ENCODE peak calls at places on chromosomes 6 and 20, in seven cellular contexts. D, I, K, Y, R, M and Q are unnamed samples.
A peak's percentile ranks its signal among the peaks of the same experiment; 100 is the strongest.

GRCh38 chr20:23086931-23087411 is 847 bp upstream of the CD93 start:
- DNase-seq in D (no peak), I (no peak), K (no peak), Y (no peak), R (no peak), M (no peak), Q (no peak)

GRCh38 chr20:4613184-4613583 is 108.5 kb upstream of the PRND start:
- DNase-seq in D (no peak), I (no peak), K (no peak), Y (no peak), R (no peak), M (no peak), Q (no peak)

GRCh38 chr6:75143186-75143585 is 62.7 kb downstream of the COL12A1 start:
- DNase-seq in D (no peak), I (no peak), K (no peak), Y (no peak), R (no peak), M (no peak), Q (no peak)

GRCh38 chr6:102798631-102799030 is 1405.1 kb downstream of the GRIK2 start:
- DNase-seq in D (peak; percentile 75), I (no peak), K (no peak), Y (no peak), R (no peak), M (no peak), Q (no peak)

GRCh38 chr20:50913976-50914375 is 17.3 kb downstream of the ADNP start:
- DNase-seq in D (no peak), I (no peak), K (no peak), Y (no peak), R (no peak), M (no peak), Q (no peak)

GRCh38 chr6:104699598-104700329 is 160.0 kb downstream of the HACE1 start:
- DNase-seq in D (no peak), I (no peak), K (no peak), Y (no peak), R (no peak), M (no peak), Q (no peak)

GRCh38 chr6:144776031-144776819 is 491.1 kb downstream of the UTRN start:
- DNase-seq in D (no peak), I (no peak), K (no peak), Y (no peak), R (no peak), M (no peak), Q (no peak)

GRCh38 chr6:94251878-94252277 is 832.5 kb upstream of the EPHA7 start:
- DNase-seq in D (peak; percentile 3), I (no peak), K (no peak), Y (no peak), R (no peak), M (no peak), Q (no peak)

GRCh38 chr20:24986436-24987015 is 6.0 kb downstream of the APMAP start:
- DNase-seq in D (no peak), I (no peak), K (peak; percentile 28), Y (peak; percentile 19), R (no peak), M (no peak), Q (peak; percentile 21)

GRCh38 chr6:190596-191395 is 101.5 kb upstream of the DUSP22 start:
- DNase-seq in D (peak; percentile 16), I (no peak), K (no peak), Y (no peak), R (no peak), M (no peak), Q (no peak)

GRCh38 chr20:63602321-63602720 is 24.6 kb downstream of the GMEB2 start:
- DNase-seq in D (no peak), I (no peak), K (no peak), Y (no peak), R (no peak), M (no peak), Q (no peak)

GRCh38 chr6:157503018-157503747 is 122.2 kb downstream of the ZDHHC14 start:
- DNase-seq in D (no peak), I (no peak), K (no peak), Y (no peak), R (no peak), M (no peak), Q (no peak)

GRCh38 chr20:32957451-32957850 is 46.8 kb downstream of the SUN5 start:
- DNase-seq in D (no peak), I (no peak), K (peak; percentile 21), Y (no peak), R (no peak), M (no peak), Q (no peak)

GRCh38 chr20:44959082-44959895 is 908 bp downstream of the TOMM34 start:
- DNase-seq in D (peak; percentile 67), I (peak; percentile 28), K (no peak), Y (no peak), R (peak; percentile 29), M (peak; percentile 32), Q (peak; percentile 75)

GRCh38 chr20:61853073-61854005 is 212.3 kb downstream of the TAF4 start:
- DNase-seq in D (no peak), I (no peak), K (no peak), Y (no peak), R (no peak), M (no peak), Q (no peak)

GRCh38 chr6:52420668-52421358 is 671 bp downstream of the EFHC1 start:
- DNase-seq in D (peak; percentile 50), I (no peak), K (peak; percentile 66), Y (no peak), R (peak; percentile 23), M (no peak), Q (peak; percentile 60)

GRCh38 chr6:15121977-15122550 is 123.8 kb upstream of the JARID2 start:
- DNase-seq in D (no peak), I (no peak), K (no peak), Y (no peak), R (no peak), M (no peak), Q (no peak)

GRCh38 chr6:89221971-89222887 is 5.1 kb upstream of the GABRR1 start:
- DNase-seq in D (no peak), I (no peak), K (no peak), Y (no peak), R (no peak), M (no peak), Q (no peak)

GRCh38 chr20:62413896-62414481 is 6.9 kb upstream of the CABLES2 start:
- DNase-seq in D (peak; percentile 63), I (no peak), K (no peak), Y (no peak), R (no peak), M (peak; percentile 47), Q (no peak)

DNA sequence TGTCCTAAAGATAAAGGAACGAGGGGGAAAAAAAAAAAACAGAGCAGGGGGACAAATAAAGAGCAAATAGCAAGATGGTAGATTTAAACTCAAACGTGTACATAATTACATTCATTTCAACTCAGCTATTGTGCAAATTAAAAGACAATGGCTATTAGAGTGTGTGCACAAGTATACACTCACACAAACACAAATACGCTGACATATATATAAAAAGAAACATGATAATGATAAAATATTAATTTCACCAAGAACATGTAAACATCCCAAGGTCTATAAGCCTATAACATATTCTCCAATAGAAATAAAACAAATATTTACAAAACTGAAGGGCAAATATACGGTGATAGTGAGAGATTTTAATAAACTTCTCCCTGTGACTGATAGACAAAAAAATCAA is 1354.9 kb upstream of the GJE1 start:
- DNase-seq in D (no peak), I (no peak), K (no peak), Y (no peak), R (no peak), M (no peak), Q (no peak)
- H3K4me3 ChIP-seq in D (no peak overlapping the region), I (no peak overlapping the region), K (no peak overlapping the region), Y (no peak overlapping the region), R (no peak overlapping the region), M (no peak overlapping the region), Q (no peak overlapping the region)

GRCh38 chr6:7138111-7138510 is 30.4 kb downstream of the RREB1 start:
- DNase-seq in D (no peak), I (no peak), K (no peak), Y (no peak), R (no peak), M (no peak), Q (no peak)

GRCh38 chr6:7142228-7142801 is 34.6 kb downstream of the RREB1 start:
- DNase-seq in D (no peak), I (no peak), K (no peak), Y (no peak), R (no peak), M (no peak), Q (no peak)

GRCh38 chr6:7138921-7139358 is 31.2 kb downstream of the RREB1 start:
- DNase-seq in D (peak; percentile 43), I (no peak), K (no peak), Y (no peak), R (peak; percentile 86), M (peak; percentile 63), Q (no peak)

GRCh38 chr6:7140631-7141366 is 33.0 kb downstream of the RREB1 start:
- DNase-seq in D (peak; percentile 89), I (peak; percentile 84), K (peak; percentile 95), Y (peak; percentile 81), R (peak; percentile 90), M (peak; percentile 76), Q (peak; percentile 50)

GRCh38 chr6:7139835-7140470 is 32.2 kb downstream of the RREB1 start:
- DNase-seq in D (no peak), I (no peak), K (no peak), Y (no peak), R (no peak), M (no peak), Q (no peak)
- H3K4me3 ChIP-seq in D (no peak overlapping the region), I (no peak overlapping the region), K (peak overlapping the region; percentile 65), Y (no peak overlapping the region), R (no peak overlapping the region), M (peak overlapping the region; percentile 53), Q (no peak overlapping the region)

GRCh38 chr20:9492067-9492466 is 22.3 kb upstream of the LAMP5 start:
- DNase-seq in D (no peak), I (no peak), K (no peak), Y (no peak), R (no peak), M (no peak), Q (no peak)

GRCh38 chr20:9491324-9491723 is 23.1 kb upstream of the LAMP5 start:
- DNase-seq in D (no peak), I (no peak), K (no peak), Y (no peak), R (no peak), M (no peak), Q (no peak)

GRCh38 chr20:9498322-9498721 is 16.1 kb upstream of the LAMP5 start:
- DNase-seq in D (no peak), I (no peak), K (no peak), Y (no peak), R (no peak), M (no peak), Q (no peak)

GRCh38 chr20:9490171-9490570 is 24.2 kb upstream of the LAMP5 start:
- DNase-seq in D (no peak), I (no peak), K (no peak), Y (no peak), R (no peak), M (no peak), Q (no peak)

DNA sequence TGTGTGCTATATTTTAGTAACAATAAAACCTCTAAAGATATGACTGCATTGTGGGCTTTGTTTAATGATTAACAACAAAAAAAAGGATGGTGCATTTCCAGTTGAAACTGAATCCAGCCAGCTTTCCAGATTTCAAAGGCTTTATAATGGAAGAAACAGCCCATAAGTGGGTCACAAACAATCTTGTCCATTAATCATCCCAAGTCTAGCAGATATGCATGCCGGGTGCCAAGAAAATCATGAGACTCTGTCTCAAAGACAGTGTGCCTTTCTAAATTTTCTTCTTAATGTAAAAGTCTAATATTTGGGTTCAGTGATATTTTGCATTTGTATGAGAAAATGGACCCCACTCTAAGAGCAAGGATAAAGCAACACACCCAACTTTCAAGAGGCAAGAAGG is 20.6 kb upstream of the LAMP5 start:
- DNase-seq in D (no peak), I (no peak), K (no peak), Y (no peak), R (no peak), M (no peak), Q (no peak)
- H3K4me3 ChIP-seq in D (no peak overlapping the region), I (no peak overlapping the region), K (no peak overlapping the region), Y (no peak overlapping the region), R (no peak overlapping the region), M (no peak overlapping the region), Q (no peak overlapping the region)

GRCh38 chr6:141199074-141199473 is 933.7 kb upstream of the GJE1 start:
- DNase-seq in D (peak; percentile 7), I (no peak), K (no peak), Y (no peak), R (no peak), M (no peak), Q (no peak)
- H3K4me3 ChIP-seq in D (no peak overlapping the region), I (no peak overlapping the region), K (no peak overlapping the region), Y (no peak overlapping the region), R (no peak overlapping the region), M (no peak overlapping the region), Q (no peak overlapping the region)